ENCODE peak calls at places on chromosomes 11 and 22, in nine cellular contexts. J, H, T, M, S, Y, C, V and G are unnamed samples.

GRCh38 chr22:35430897-35431322 is 31.0 kb downstream of the MCM5 start:
- DNase-seq in J (peak; percentile 92), H (peak; percentile 89), T (peak; percentile 86), M (peak; percentile 96), S (peak; percentile 89), Y (peak; percentile 88), C (peak; percentile 96), V (peak; percentile 63), G (peak; percentile 97)

GRCh38 chr11:5043385-5043784 is 2.9 kb upstream of the OR52J3 start:
- DNase-seq in J (no peak), H (no peak), T (no peak), M (no peak), S (peak; percentile 48), Y (no peak), C (no peak), V (no peak), G (no peak)

GRCh38 chr11:93542753-93543246 is 391 bp downstream of the SMCO4 start:
- DNase-seq in J (no peak), H (no peak), T (no peak), M (peak; percentile 81), S (no peak), Y (no peak), C (no peak), V (no peak), G (peak; percentile 57)

GRCh38 chr11:72764503-72764902 is 12.3 kb upstream of the ARAP1 start:
- DNase-seq in J (peak; percentile 83), H (no peak), T (no peak), M (no peak), S (no peak), Y (no peak), C (no peak), V (no peak), G (no peak)

GRCh38 chr11:106827687-106828086 is 190.6 kb downstream of the GUCY1A2 start:
- DNase-seq in J (peak; percentile 47), H (no peak), T (no peak), M (peak; percentile 59), S (no peak), Y (no peak), C (no peak), V (no peak), G (no peak)

GRCh38 chr11:118958577-118958976 is 2.5 kb downstream of the UPK2 start:
- DNase-seq in J (no peak), H (no peak), T (no peak), M (peak; percentile 38), S (no peak), Y (no peak), C (no peak), V (no peak), G (no peak)

GRCh38 chr11:2302844-2303626 is 1.2 kb downstream of the TSPAN32 start:
- DNase-seq in J (peak; percentile 82), H (peak; percentile 49), T (no peak), M (peak; percentile 71), S (no peak), Y (peak; percentile 9), C (no peak), V (no peak), G (no peak)

GRCh38 chr22:43521716-43522115 is 109.9 kb downstream of the MPPED1 start:
- DNase-seq in J (no peak), H (no peak), T (no peak), M (no peak), S (no peak), Y (no peak), C (no peak), V (no peak), G (no peak)

GRCh38 chr11:15653191-15653590 is 538.5 kb downstream of the INSC start:
- DNase-seq in J (no peak), H (no peak), T (no peak), M (no peak), S (no peak), Y (no peak), C (no peak), V (no peak), G (no peak)

GRCh38 chr11:128497057-128497957 is 90.1 kb downstream of the ETS1 start:
- DNase-seq in J (no peak), H (peak; percentile 43), T (no peak), M (no peak), S (peak; percentile 98), Y (no peak), C (no peak), V (peak; percentile 100), G (no peak)

GRCh38 chr11:119773016-119773415 is 44.0 kb upstream of the NECTIN1 start:
- DNase-seq in J (peak; percentile 7), H (no peak), T (no peak), M (peak; percentile 13), S (no peak), Y (no peak), C (no peak), V (no peak), G (no peak)

GRCh38 chr11:859394-860131 is 16.9 kb downstream of the TSPAN4 start:
- DNase-seq in J (no peak), H (peak; percentile 70), T (no peak), M (peak; percentile 95), S (peak; percentile 97), Y (peak; percentile 48), C (no peak), V (no peak), G (peak; percentile 78)

GRCh38 chr11:15905815-15906214 is 450.5 kb downstream of the SOX6 start:
- DNase-seq in J (peak; percentile 22), H (no peak), T (no peak), M (no peak), S (no peak), Y (no peak), C (no peak), V (no peak), G (no peak)

GRCh38 chr22:27383896-27384295 is 417.7 kb downstream of the MN1 start:
- DNase-seq in J (no peak), H (no peak), T (no peak), M (no peak), S (no peak), Y (no peak), C (no peak), V (no peak), G (no peak)

GRCh38 chr11:60992842-60993409 is 21.4 kb downstream of the CD6 start:
- DNase-seq in J (no peak), H (no peak), T (no peak), M (no peak), S (no peak), Y (no peak), C (no peak), V (no peak), G (no peak)

GRCh38 chr22:17116931-17117330 is 4.2 kb downstream of the TMEM121B start:
- DNase-seq in J (no peak), H (no peak), T (no peak), M (no peak), S (no peak), Y (no peak), C (no peak), V (no peak), G (no peak)

GRCh38 chr11:112817376-112817775 is 143.8 kb upstream of the NCAM1 start:
- DNase-seq in J (no peak), H (no peak), T (no peak), M (no peak), S (no peak), Y (no peak), C (no peak), V (no peak), G (no peak)

GRCh38 chr11:15816270-15816871 is 540.0 kb downstream of the SOX6 start:
- DNase-seq in J (no peak), H (no peak), T (no peak), M (no peak), S (peak; percentile 95), Y (no peak), C (no peak), V (no peak), G (no peak)

GRCh38 chr11:134753805-134754130 is 341.7 kb upstream of the B3GAT1 start:
- DNase-seq in J (no peak), H (no peak), T (no peak), M (no peak), S (no peak), Y (no peak), C (no peak), V (no peak), G (no peak)

DNA sequence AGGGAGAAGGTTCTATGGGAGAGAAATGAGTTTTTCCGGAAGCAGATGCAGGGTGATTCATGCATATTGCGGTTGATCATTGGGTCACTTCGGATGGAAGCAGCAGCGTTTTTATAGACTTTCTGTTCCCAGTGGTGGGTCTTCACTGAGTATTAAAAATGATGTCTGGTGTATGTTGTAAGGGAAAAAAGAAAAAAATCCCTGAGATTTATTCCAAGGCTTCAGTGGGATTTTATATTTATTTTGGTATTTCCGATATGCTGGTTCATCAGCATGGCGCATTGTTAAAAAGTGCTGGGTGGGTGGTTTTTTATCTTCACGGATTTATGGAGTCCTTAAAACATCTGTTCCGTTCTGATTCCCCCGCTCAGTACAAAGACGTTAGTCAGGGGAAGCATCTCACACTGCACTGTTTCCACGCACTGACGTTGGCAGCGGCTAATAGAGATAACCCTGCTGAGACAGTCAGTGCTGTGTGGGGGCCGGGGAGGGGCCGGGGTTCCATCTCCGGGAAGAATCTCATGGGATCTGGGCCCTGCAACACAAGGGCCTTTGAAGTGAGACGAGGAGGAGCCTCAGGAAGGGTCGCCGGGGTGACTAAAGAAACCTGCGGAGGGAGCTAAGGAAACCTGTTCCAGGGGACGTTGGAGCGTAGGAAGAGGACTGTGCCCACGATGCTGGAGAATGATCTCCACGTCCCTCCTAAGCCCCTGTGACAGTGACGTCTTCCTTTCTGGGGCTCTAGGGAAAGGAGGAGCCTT is 390.0 kb downstream of the NTM start:
- DNase-seq in J (no peak), H (no peak), T (no peak), M (peak; percentile 89), S (peak; percentile 89), Y (no peak), C (peak; percentile 38), V (peak; percentile 66), G (no peak)
- TF ChIP-seq CTCF in J (no peak), H (no peak), T (peak; percentile 31), M (no peak), S (peak; percentile 30), Y (no peak), C (no peak), V (peak; percentile 12), G (no peak)

GRCh38 chr22:30486118-30486517 is 14.3 kb upstream of the SEC14L3 start:
- DNase-seq in J (no peak), H (no peak), T (no peak), M (no peak), S (no peak), Y (no peak), C (no peak), V (no peak), G (no peak)
- TF ChIP-seq CTCF in J (no peak), H (no peak), T (no peak), M (no peak), S (no peak), Y (no peak), C (no peak), V (no peak), G (no peak)

GRCh38 chr11:10688401-10688800 is 5.2 kb downstream of the IRAG1 start:
- DNase-seq in J (no peak), H (no peak), T (no peak), M (no peak), S (no peak), Y (no peak), C (no peak), V (no peak), G (no peak)
- TF ChIP-seq CTCF in J (peak; percentile 20), H (no peak), T (peak; percentile 30), M (no peak), S (peak; percentile 43), Y (no peak), C (peak; percentile 47), V (peak; percentile 36), G (peak; percentile 41)

DNA sequence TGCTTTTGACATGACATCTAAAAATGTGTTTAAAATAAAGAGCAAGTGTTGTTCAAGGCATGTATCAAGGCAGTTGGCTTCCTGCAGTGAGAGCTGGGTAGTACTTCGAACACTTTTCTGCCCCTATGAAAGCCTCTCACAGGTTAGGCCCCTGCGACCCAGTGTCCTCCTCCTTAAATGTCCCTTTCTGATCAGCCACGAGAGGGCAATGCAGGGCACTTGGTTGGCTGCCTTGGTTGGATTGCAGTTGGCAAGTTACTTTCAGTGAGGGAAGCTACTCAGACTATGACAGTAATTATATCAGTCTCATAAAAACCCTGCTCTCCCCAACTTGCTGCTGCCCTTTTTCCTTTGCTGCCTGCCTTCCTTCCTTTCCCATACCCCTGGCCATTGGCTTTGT is 743.8 kb downstream of the NTM start:
- DNase-seq in J (no peak), H (peak; percentile 22), T (peak; percentile 19), M (no peak), S (peak; percentile 23), Y (no peak), C (peak; percentile 69), V (no peak), G (no peak)
- TF ChIP-seq CTCF in J (peak; percentile 46), H (peak; percentile 32), T (peak; percentile 61), M (peak; percentile 52), S (peak; percentile 40), Y (no peak), C (peak; percentile 42), V (peak; percentile 3), G (no peak)